ENCODE peak calls at places on chromosomes 3 and 15, in four cellular contexts. U is stomach, G is heart left ventricle, N is thoracic aorta. V is an unnamed sample.

GRCh38 chr3:10377148-10377725 is 56.3 kb upstream of the SEC13 start:
- DNase-seq in N (no peak), U (no peak), G (peak; percentile 65), V (peak; percentile 38)

GRCh38 chr3:112133606-112134334 is 722 bp upstream of the GCSAM start:
- DNase-seq in G (no peak), N (no peak), U (no peak), V (no peak)

GRCh38 chr3:24137958-24138875 is 193.1 kb downstream of the NR1D2 start:
- DNase-seq in U (peak; percentile 69), N (no peak), G (no peak), V (no peak)

GRCh38 chr15:64205202-64205601 is 42.4 kb upstream of the PPIB start:
- DNase-seq in U (no peak), N (no peak), G (no peak), V (no peak)

GRCh38 chr15:52667597-52667996 is 11.6 kb downstream of the ATOSA start:
- DNase-seq in N (no peak), U (no peak), G (no peak), V (no peak)

GRCh38 chr3:152769523-152769922 is 65.4 kb upstream of the P2RY1 start:
- DNase-seq in U (no peak), G (no peak), N (no peak), V (no peak)

GRCh38 chr3:138328341-138328740 is 1.3 kb downstream of the NME9 start:
- DNase-seq in U (no peak), G (no peak), N (no peak), V (no peak)

GRCh38 chr3:114104414-114104813 is 47.9 kb downstream of the QTRT2 start:
- DNase-seq in G (no peak), U (no peak), N (no peak), V (no peak)

GRCh38 chr3:84717894-84718293 is 240.9 kb upstream of the CADM2 start:
- DNase-seq in N (no peak), G (no peak), U (no peak), V (no peak)

GRCh38 chr3:129320825-129321487 is 42.3 kb downstream of the HMCES start:
- DNase-seq in U (no peak), N (no peak), G (no peak), V (no peak)

GRCh38 chr15:51004103-51004536 is 90.6 kb downstream of the TNFAIP8L3 start:
- DNase-seq in G (no peak), N (no peak), U (no peak), V (no peak)

GRCh38 chr3:38746641-38747040 is 69.4 kb downstream of the SCN10A start:
- DNase-seq in U (no peak), N (no peak), G (no peak), V (no peak)

GRCh38 chr3:2735392-2735894 is 374.7 kb downstream of the IL5RA start:
- DNase-seq in U (no peak), G (no peak), N (no peak), V (no peak)

GRCh38 chr3:190101320-190102117 is 19.2 kb downstream of the P3H2 start:
- DNase-seq in N (no peak), U (no peak), G (no peak), V (no peak)

GRCh38 chr3:12135029-12135634 is 23.6 kb downstream of the TIMP4 start:
- DNase-seq in U (peak; percentile 81), G (peak; percentile 58), N (no peak), V (peak; percentile 72)

GRCh38 chr3:49689046-49689886 is at the start of the genes MST1 and RNF123:
- DNase-seq in U (peak; percentile 90), G (peak; percentile 93), N (peak; percentile 21), V (peak; percentile 93)

GRCh38 chr3:123414958-123415792 is 33.7 kb downstream of the ADCY5 start:
- DNase-seq in U (no peak), G (peak; percentile 52), N (no peak), V (no peak)

GRCh38 chr3:492586-493296 is 296.2 kb downstream of the CHL1 start:
- DNase-seq in U (no peak), N (no peak), G (no peak), V (no peak)

GRCh38 chr15:78950906-78951840 is 6.3 kb upstream of the CTSH start:
- DNase-seq in U (no peak), G (no peak), N (no peak), V (no peak)

GRCh38 chr15:38714309-38715072 is 149.9 kb upstream of the RASGRP1 start:
- DNase-seq in U (no peak), G (no peak), N (no peak), V (no peak)

GRCh38 chr3:112074616-112075497 is 11.3 kb upstream of the C3orf52 start:
- DNase-seq in G (no peak), U (peak; percentile 59), N (no peak), V (no peak)

GRCh38 chr3:124381565-124382333 is 348.5 kb upstream of the UMPS start:
- DNase-seq in N (no peak), U (no peak), G (no peak), V (no peak)

GRCh38 chr3:4426782-4427344 is 40.2 kb downstream of the SUMF1 start:
- DNase-seq in G (peak; percentile 38), N (no peak), U (no peak), V (no peak)

GRCh38 chr15:99213187-99213811 is 36.1 kb downstream of the TTC23 start:
- DNase-seq in U (peak; percentile 79), N (peak; percentile 46), G (peak; percentile 76), V (peak; percentile 81)

GRCh38 chr3:101119535-101119934 is 126.3 kb upstream of the ABI3BP start:
- DNase-seq in U (no peak), N (no peak), G (no peak), V (no peak)

GRCh38 chr3:142027713-142028112 is 121.6 kb downstream of the TFDP2 start:
- DNase-seq in G (no peak), N (no peak), U (no peak), V (no peak)

GRCh38 chr15:55222588-55222987 is 25.8 kb upstream of the RSL24D1 start:
- DNase-seq in U (no peak), G (no peak), N (no peak), V (no peak)

GRCh38 chr3:13595485-13595884 is 46.6 kb downstream of the FBLN2 start:
- DNase-seq in N (no peak), U (no peak), G (no peak), V (no peak)

GRCh38 chr3:191236635-191237034 is 37.6 kb downstream of the OSTN start:
- DNase-seq in U (no peak), G (no peak), N (no peak), V (no peak)

DNA sequence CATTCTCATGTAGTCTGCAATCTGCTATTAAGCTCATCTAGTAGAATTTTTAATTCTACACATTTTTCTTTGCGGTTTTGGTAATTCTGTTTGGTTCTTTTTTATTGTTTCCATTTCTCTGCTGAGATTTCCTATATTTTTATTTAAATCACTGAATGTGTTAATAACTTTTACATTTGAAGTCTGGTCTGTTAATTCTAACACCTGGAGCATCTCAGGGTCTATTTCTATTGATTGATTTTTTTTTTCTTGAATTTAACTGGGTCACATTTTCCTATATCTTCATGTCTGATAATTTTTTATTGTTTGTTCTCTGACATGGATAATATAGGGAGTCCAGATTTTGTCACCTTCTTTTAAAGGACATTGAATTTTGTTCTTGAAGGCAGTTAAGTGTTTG is 163.5 kb downstream of the OPA1 start:
- DNase-seq in G (no peak), N (no peak), U (no peak), V (no peak)
- H3K4me3 ChIP-seq in G (no peak overlapping the region), N (no peak overlapping the region), U (no peak overlapping the region), V (no peak overlapping the region)

DNA sequence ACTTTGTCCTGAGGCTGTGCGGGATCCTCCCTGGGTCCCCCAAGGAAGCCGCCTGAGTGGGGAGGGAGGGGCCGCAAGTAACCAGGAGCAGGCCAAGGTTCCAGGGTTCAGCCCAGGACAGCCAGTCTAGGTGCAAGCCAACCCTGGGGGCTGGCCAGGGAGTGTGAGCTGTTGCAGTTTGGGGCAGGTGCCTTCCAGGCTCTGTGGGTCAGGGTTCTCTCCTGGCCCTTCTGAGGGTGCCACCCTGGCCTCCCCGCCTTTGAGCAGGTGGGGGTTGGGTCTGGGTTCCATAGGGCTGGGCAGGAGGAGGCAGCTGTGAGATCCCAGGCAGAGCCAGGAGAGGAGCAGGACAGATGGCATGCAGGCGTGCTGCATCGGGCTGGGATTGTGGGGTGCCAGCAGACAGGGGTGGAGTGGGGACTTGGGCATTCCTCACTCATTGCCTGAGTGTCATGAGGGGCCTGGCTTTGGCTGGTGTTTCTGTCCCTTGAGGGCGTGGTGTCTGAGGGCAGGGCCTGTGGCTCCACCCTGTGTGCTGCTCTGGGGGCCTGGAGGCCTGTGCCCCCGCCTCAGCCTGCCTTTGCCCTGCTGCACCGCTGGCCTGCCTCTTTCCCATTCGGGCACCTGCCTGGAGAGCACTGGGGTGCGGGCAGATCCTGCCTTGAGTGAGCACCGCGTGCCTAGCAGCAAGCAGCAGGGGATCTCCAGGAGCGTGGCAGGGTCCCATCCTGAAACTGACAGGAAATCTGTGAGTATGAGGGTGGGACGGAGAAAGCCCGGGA is 18.4 kb downstream of the KLF13 start:
- DNase-seq in U (no peak), N (no peak), G (peak; percentile 74), V (peak; percentile 50)
- H3K27ac ChIP-seq in U (peak overlapping the region; percentile 72), N (peak overlapping the region; percentile 77), G (peak overlapping the region; percentile 65), V (peak overlapping the region; percentile 78)

DNA sequence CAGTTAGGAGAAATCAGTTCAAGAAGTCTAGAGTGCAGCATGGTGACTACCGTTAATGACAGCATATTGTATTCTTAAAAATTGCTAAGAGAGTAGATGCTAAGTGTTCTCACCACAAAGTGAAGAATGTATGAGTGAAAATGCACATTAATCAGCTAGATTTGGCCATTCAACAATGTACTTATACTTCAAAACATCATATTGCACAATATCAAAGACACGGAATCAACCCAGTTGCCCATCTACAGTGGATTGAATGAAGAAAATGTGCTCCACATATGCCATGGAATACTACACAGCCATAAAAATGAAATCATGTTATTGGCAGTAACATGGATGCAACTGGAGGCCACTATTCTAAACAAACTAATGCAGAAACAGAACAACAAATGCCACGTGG is 119.9 kb upstream of the NDN start:
- DNase-seq in G (no peak), N (no peak), U (no peak), V (no peak)
- TF ChIP-seq CTCF in G (no peak), N (no peak), U (no peak), V (no peak)

DNA sequence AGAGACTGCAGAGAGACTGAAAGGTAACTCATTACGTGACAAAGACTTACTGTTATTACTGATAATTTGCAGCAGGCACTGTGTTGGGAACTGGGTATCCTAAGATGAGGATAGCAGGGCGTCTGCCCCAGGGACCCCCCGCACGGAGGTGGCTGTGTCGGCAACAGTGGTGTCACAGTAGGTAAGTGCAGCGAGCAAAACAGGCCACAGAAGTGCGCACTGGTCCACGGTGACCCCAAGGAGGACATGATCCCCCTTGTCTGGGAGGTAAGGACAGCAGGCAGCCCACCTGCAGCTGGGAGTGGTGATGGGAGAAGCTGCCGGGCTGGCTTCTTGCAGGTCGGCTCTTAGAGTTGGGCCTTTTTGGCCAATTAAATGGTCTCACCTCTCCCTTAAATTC is 82.9 kb downstream of the FAM43A start:
- DNase-seq in G (no peak), N (no peak), U (no peak), V (no peak)
- H3K4me3 ChIP-seq in G (peak overlapping the region; percentile 44), N (peak overlapping the region; percentile 69), U (peak overlapping the region; percentile 12), V (peak overlapping the region; percentile 36)

GRCh38 chr3:197961582-197961945 is 1.5 kb downstream of the LMLN start:
- DNase-seq in G (no peak), U (no peak), N (no peak), V (no peak)

GRCh38 chr3:197959500-197959890 is 522 bp upstream of the LMLN start:
- DNase-seq in N (no peak), U (no peak), G (no peak), V (no peak)

GRCh38 chr3:197963019-197963637 is 3.1 kb downstream of the LMLN start:
- DNase-seq in G (no peak), N (no peak), U (no peak), V (no peak)

GRCh38 chr3:197959891-197960693 is at the start of gene LMLN:
- DNase-seq in N (peak; percentile 82), U (peak; percentile 96), G (peak; percentile 96), V (peak; percentile 96)

GRCh38 chr3:197960694-197961581 is 921 bp downstream of the LMLN start:
- DNase-seq in U (no peak), G (no peak), N (peak; percentile 25), V (peak; percentile 30)
- H3K27ac ChIP-seq in U (peak overlapping the region; percentile 86), G (peak overlapping the region; percentile 80), N (peak overlapping the region; percentile 65), V (peak overlapping the region; percentile 81)